ENCODE peak calls at places on chromosomes 7 and 10, in ten cellular contexts. J is ELF-1; H is stromal cell of bone marrow; S is GM13976; O is HEK293T; W is brain pericyte; X is NCI-H460; T is ELR; N is stimulated activated CD8-positive, alpha-beta memory T cell treated with anti-CD3 and anti-CD28 coated beads, Interleukin-15, amount 100 ng/mL, for 1 hour; Y is AG04450. M is an unnamed sample.

GRCh38 chr7:150408393-150409299 is 29.5 kb downstream of the ZNF775 start:
- DNase-seq in X (no peak), Y (no peak), O (no peak), S (peak), J (no peak), H (no peak), N (no peak), W (no peak), T (no peak), M (no peak)

GRCh38 chr7:80581472-80581871 is 57.0 kb upstream of the CD36 start:
- DNase-seq in H (peak), T (no peak), J (no peak), X (no peak), S (no peak), Y (no peak), W (no peak), O (no peak), N (no peak), M (peak)

GRCh38 chr7:117322741-117323584 is at the start of gene WNT2:
- DNase-seq in T (peak), O (peak), J (peak), Y (no peak), H (no peak), X (no peak), S (peak), N (no peak), W (no peak), M (peak)

GRCh38 chr7:95607477-95608010 is 11.2 kb upstream of the PDK4 start:
- DNase-seq in N (no peak), H (no peak), S (no peak), W (no peak), J (no peak), T (no peak), Y (no peak), O (no peak), X (no peak), M (no peak)

GRCh38 chr7:374706-375490 is 84.9 kb downstream of the FOXL3 start:
- DNase-seq in H (no peak), J (peak), W (no peak), X (no peak), N (no peak), Y (no peak), S (no peak), T (no peak), O (no peak), M (no peak)

GRCh38 chr10:23432639-23433038 is 6.2 kb upstream of the OTUD1 start:
- DNase-seq in T (peak), O (no peak), S (no peak), X (no peak), Y (no peak), W (no peak), H (no peak), N (no peak), J (no peak), M (no peak)

GRCh38 chr10:90871279-90871760 is 454 bp upstream of the RPP30 start:
- DNase-seq in Y (peak), J (peak), T (peak), W (peak), O (peak), S (peak), N (no peak), X (peak), H (peak), M (peak)

GRCh38 chr10:100485336-100485735 is 22.5 kb downstream of the WNT8B start:
- DNase-seq in H (no peak), N (no peak), W (no peak), T (no peak), X (no peak), O (no peak), J (peak), S (no peak), Y (no peak), M (no peak)

GRCh38 chr7:134779741-134780065 is 269 bp downstream of the CALD1 start:
- DNase-seq in T (no peak), X (no peak), N (no peak), S (no peak), J (no peak), H (no peak), W (no peak), O (no peak), Y (no peak), M (no peak)

GRCh38 chr7:71770269-71770907 is 638.4 kb downstream of the GALNT17 start:
- DNase-seq in H (no peak), Y (no peak), S (no peak), W (no peak), J (no peak), T (no peak), O (no peak), X (no peak), N (no peak), M (no peak)

GRCh38 chr7:99551767-99552463 is at the start of gene FAM200A:
- DNase-seq in Y (peak), T (peak), N (peak), X (peak), H (peak), O (peak), W (peak), S (peak), J (peak), M (peak)

GRCh38 chr7:155860461-155860839 is 48.2 kb upstream of the SHH start:
- DNase-seq in J (no peak), S (no peak), N (no peak), O (no peak), X (no peak), H (no peak), Y (no peak), T (no peak), W (no peak), M (no peak)

GRCh38 chr10:7258948-7259523 is 151.8 kb downstream of the SFMBT2 start:
- DNase-seq in N (peak), O (no peak), T (no peak), Y (no peak), W (no peak), X (no peak), J (no peak), H (no peak), S (peak), M (no peak)

GRCh38 chr10:44902838-44903545 is 8.1 kb upstream of the TMEM72 start:
- DNase-seq in H (no peak), W (no peak), S (no peak), N (no peak), O (peak), X (no peak), T (no peak), Y (no peak), J (peak), M (no peak)

GRCh38 chr10:4767033-4767814 is 58.8 kb upstream of the AKR1E2 start:
- DNase-seq in H (peak), N (no peak), W (no peak), J (no peak), X (peak), S (no peak), T (peak), O (peak), Y (no peak), M (peak)

GRCh38 chr10:118047363-118047719 is 600 bp upstream of the RAB11FIP2 start:
- DNase-seq in X (no peak), H (no peak), N (no peak), W (no peak), O (peak), J (no peak), T (no peak), S (no peak), Y (no peak), M (no peak)

GRCh38 chr7:90626011-90626410 is 29.9 kb downstream of the CDK14 start:
- DNase-seq in N (no peak), W (no peak), H (no peak), Y (peak), X (no peak), S (no peak), T (peak), J (no peak), O (no peak), M (peak)

GRCh38 chr10:73003822-73004221 is 49.2 kb upstream of the PLA2G12B start:
- DNase-seq in O (no peak), S (no peak), X (no peak), J (no peak), W (no peak), H (no peak), N (no peak), Y (no peak), T (no peak), M (no peak)

GRCh38 chr10:13158401-13158800 is 3.0 kb upstream of the MCM10 start:
- DNase-seq in X (no peak), H (no peak), T (no peak), N (no peak), J (peak), S (no peak), O (no peak), Y (no peak), W (no peak), M (no peak)

GRCh38 chr10:50322075-50322474 is 70.8 kb upstream of the ASAH2 start:
- DNase-seq in T (peak), S (peak), X (no peak), O (no peak), H (peak), J (no peak), N (no peak), W (no peak), Y (no peak), M (peak)

GRCh38 chr7:46160861-46161260 is 239.8 kb upstream of the IGFBP3 start:
- DNase-seq in X (no peak), J (no peak), T (peak), Y (no peak), S (no peak), O (no peak), W (no peak), H (no peak), N (no peak), M (peak)

GRCh38 chr10:28796606-28797512 is 119.5 kb downstream of the BAMBI start:
- DNase-seq in W (no peak), O (no peak), Y (peak), N (no peak), J (no peak), X (no peak), T (peak), S (no peak), H (peak), M (peak)

GRCh38 chr10:46019541-46020343 is 10.7 kb downstream of the NCOA4 start:
- DNase-seq in N (no peak), J (no peak), W (no peak), S (no peak), O (no peak), Y (no peak), T (no peak), H (no peak), X (no peak), M (no peak)

GRCh38 chr10:26755443-26755903 is 58.0 kb downstream of the PDSS1 start:
- DNase-seq in J (no peak), X (peak), T (peak), W (no peak), Y (no peak), S (peak), O (peak), N (no peak), H (peak), M (peak)

GRCh38 chr10:121260383-121260782 is 337.9 kb downstream of the FGFR2 start:
- DNase-seq in O (no peak), T (no peak), W (no peak), S (no peak), N (no peak), H (no peak), Y (no peak), X (no peak), J (no peak), M (no peak)

GRCh38 chr7:142459557-142459963 is 201.7 kb upstream of the PRSS58 start:
- DNase-seq in T (peak), N (no peak), H (peak), O (peak), S (peak), J (peak), W (no peak), X (peak), Y (peak), M (peak)

GRCh38 chr7:64581929-64582894 is 19.3 kb upstream of the ZNF680 start:
- DNase-seq in S (no peak), Y (no peak), J (no peak), W (no peak), O (no peak), T (no peak), N (no peak), X (no peak), H (no peak), M (no peak)

GRCh38 chr10:70162892-70163201 is 7.5 kb downstream of the SAR1A start:
- DNase-seq in J (no peak), W (no peak), X (no peak), O (no peak), N (no peak), Y (no peak), S (peak), T (peak), H (no peak), M (no peak)

GRCh38 chr7:94276797-94277196 is 117.9 kb upstream of the COL1A2 start:
- DNase-seq in N (no peak), H (peak), S (no peak), X (peak), J (no peak), Y (no peak), W (no peak), T (peak), O (peak), M (peak)

GRCh38 chr7:136687693-136688322 is 180.6 kb upstream of the CHRM2 start:
- DNase-seq in W (no peak), J (peak), H (peak), O (peak), T (peak), S (peak), Y (peak), N (no peak), X (peak), M (peak)

M was measured in LHCN-M2.